ENCODE peak calls at places on chromosome 1, in four cellular contexts. One of them, this sample, is unnamed.

GRCh38 chr1:9326596-9326995 is 33.9 kb downstream of the SPSB1 start:
- DNase-seq in A549: no peak
- DNase-seq in H1: no peak
- DNase-seq in HepG2: no peak
- DNase-seq in this sample: no peak

GRCh38 chr1:114081145-114082046 is 72.3 kb downstream of the SYT6 start:
- DNase-seq in H1: no peak
- DNase-seq in HepG2: no peak
- DNase-seq in A549: no peak
- DNase-seq in this sample: no peak

GRCh38 chr1:217561446-217561845 is 69.4 kb downstream of the GPATCH2 start:
- DNase-seq in H1: no peak
- DNase-seq in A549: no peak
- DNase-seq in HepG2: no peak
- DNase-seq in this sample: no peak

GRCh38 chr1:145918992-145919939 is 749 bp upstream of the PEX11B start:
- DNase-seq in H1: no peak
- DNase-seq in HepG2: peak; percentile 56
- DNase-seq in A549: peak; percentile 53
- DNase-seq in this sample: peak; percentile 74

GRCh38 chr1:44377925-44378784 is 23.1 kb upstream of the ERI3 start:
- DNase-seq in A549: peak; percentile 35
- DNase-seq in HepG2: peak; percentile 67
- DNase-seq in H1: no peak
- DNase-seq in this sample: peak; percentile 60

GRCh38 chr1:214902636-214903320 is 179.8 kb upstream of the KCNK2 start:
- DNase-seq in HepG2: no peak
- DNase-seq in A549: no peak
- DNase-seq in H1: no peak
- DNase-seq in this sample: no peak

GRCh38 chr1:241787691-241788090 is 60.3 kb upstream of the EXO1 start:
- DNase-seq in A549: no peak
- DNase-seq in HepG2: no peak
- DNase-seq in H1: no peak
- DNase-seq in this sample: no peak

GRCh38 chr1:160618763-160619274 is 28.0 kb downstream of the SLAMF1 start:
- DNase-seq in A549: peak; percentile 31
- DNase-seq in H1: no peak
- DNase-seq in HepG2: no peak
- DNase-seq in this sample: peak; percentile 33

GRCh38 chr1:3789421-3790300 is 6.6 kb downstream of the LRRC47 start:
- DNase-seq in A549: no peak
- DNase-seq in HepG2: no peak
- DNase-seq in H1: no peak
- DNase-seq in this sample: no peak

GRCh38 chr1:41501581-41501980 is 17.1 kb upstream of the EDN2 start:
- DNase-seq in H1: no peak
- DNase-seq in A549: no peak
- DNase-seq in HepG2: no peak
- DNase-seq in this sample: no peak

GRCh38 chr1:97467445-97467844 is 453.4 kb downstream of the DPYD start:
- DNase-seq in A549: no peak
- DNase-seq in H1: no peak
- DNase-seq in HepG2: no peak
- DNase-seq in this sample: no peak

GRCh38 chr1:70719164-70719563 is 308.1 kb downstream of the CTH start:
- DNase-seq in H1: no peak
- DNase-seq in A549: no peak
- DNase-seq in HepG2: no peak
- DNase-seq in this sample: no peak

GRCh38 chr1:28860332-28861073 is 48.5 kb downstream of the OPRD1 start:
- DNase-seq in A549: peak; percentile 30
- DNase-seq in H1: no peak
- DNase-seq in HepG2: no peak
- DNase-seq in this sample: no peak

GRCh38 chr1:202852163-202852904 is 36.6 kb downstream of the RABIF start:
- DNase-seq in A549: peak; percentile 72
- DNase-seq in H1: peak; percentile 62
- DNase-seq in HepG2: peak; percentile 39
- DNase-seq in this sample: peak; percentile 80

GRCh38 chr1:25590096-25590824 is 26.3 kb upstream of the MAN1C1 start:
- DNase-seq in H1: no peak
- DNase-seq in A549: no peak
- DNase-seq in HepG2: no peak
- DNase-seq in this sample: no peak

GRCh38 chr1:8097077-8097799 is 71.1 kb upstream of the ERRFI1 start:
- DNase-seq in HepG2: peak; percentile 74
- DNase-seq in A549: no peak
- DNase-seq in H1: no peak
- DNase-seq in this sample: no peak

GRCh38 chr1:227756172-227756959 is 21.1 kb downstream of the SNAP47 start:
- DNase-seq in HepG2: no peak
- DNase-seq in H1: no peak
- DNase-seq in A549: no peak
- DNase-seq in this sample: no peak

GRCh38 chr1:173868266-173869107 is at the start of gene ZBTB37:
- DNase-seq in HepG2: peak; percentile 74
- DNase-seq in H1: peak; percentile 81
- DNase-seq in A549: peak; percentile 65
- DNase-seq in this sample: peak; percentile 99

GRCh38 chr1:116811321-116811720 is 57.1 kb downstream of the CD2 start:
- DNase-seq in HepG2: no peak
- DNase-seq in H1: no peak
- DNase-seq in A549: no peak
- DNase-seq in this sample: no peak

GRCh38 chr1:117825414-117825813 is 104.0 kb downstream of the GDAP2 start:
- DNase-seq in H1: no peak
- DNase-seq in A549: no peak
- DNase-seq in HepG2: no peak
- DNase-seq in this sample: no peak

GRCh38 chr1:201019321-201019977 is 4.1 kb downstream of the KIF21B start:
- DNase-seq in H1: no peak
- DNase-seq in A549: peak; percentile 60
- DNase-seq in HepG2: peak; percentile 17
- DNase-seq in this sample: peak; percentile 90

GRCh38 chr1:31736675-31737074 is 27.5 kb downstream of the ADGRB2 start:
- DNase-seq in HepG2: no peak
- DNase-seq in A549: no peak
- DNase-seq in H1: no peak
- DNase-seq in this sample: no peak

GRCh38 chr1:17340358-17340757 is 31.6 kb upstream of the PADI6 start:
- DNase-seq in HepG2: no peak
- DNase-seq in A549: no peak
- DNase-seq in H1: no peak
- DNase-seq in this sample: no peak

GRCh38 chr1:44791364-44791801 is 3.4 kb upstream of the BEST4 start:
- DNase-seq in H1: no peak
- DNase-seq in A549: no peak
- DNase-seq in HepG2: no peak
- DNase-seq in this sample: peak; percentile 65

GRCh38 chr1:46406881-46407608 is 12.9 kb downstream of the FAAH start:
- DNase-seq in A549: no peak
- DNase-seq in HepG2: no peak
- DNase-seq in H1: no peak
- DNase-seq in this sample: no peak

GRCh38 chr1:22457836-22458235 is 6.2 kb downstream of the ZBTB40 start:
- DNase-seq in H1: no peak
- DNase-seq in A549: no peak
- DNase-seq in HepG2: no peak
- DNase-seq in this sample: no peak

GRCh38 chr1:56417636-56418035 is 161.7 kb downstream of the PLPP3 start:
- DNase-seq in HepG2: no peak
- DNase-seq in A549: no peak
- DNase-seq in H1: no peak
- DNase-seq in this sample: no peak

GRCh38 chr1:184152502-184152901 is 101.0 kb downstream of the TSEN15 start:
- DNase-seq in A549: no peak
- DNase-seq in H1: no peak
- DNase-seq in HepG2: no peak
- DNase-seq in this sample: no peak

GRCh38 chr1:36516372-36517018 is 33.8 kb upstream of the CSF3R start:
- DNase-seq in A549: peak; percentile 79
- DNase-seq in HepG2: peak; percentile 60
- DNase-seq in H1: peak; percentile 31
- DNase-seq in this sample: peak; percentile 87

GRCh38 chr1:54854376-54855020 is 32.5 kb downstream of the DHCR24 start:
- DNase-seq in H1: no peak
- DNase-seq in A549: no peak
- DNase-seq in HepG2: no peak
- DNase-seq in this sample: no peak

GRCh38 chr1:109792056-109792831 is 28.5 kb upstream of the EPS8L3 start:
- DNase-seq in A549: peak; percentile 75
- DNase-seq in H1: no peak
- DNase-seq in HepG2: peak; percentile 75
- DNase-seq in this sample: peak; percentile 84

GRCh38 chr1:214327519-214327918 is 46.6 kb downstream of the SMYD2 start:
- DNase-seq in H1: no peak
- DNase-seq in HepG2: no peak
- DNase-seq in A549: no peak
- DNase-seq in this sample: no peak

GRCh38 chr1:20102875-20103274 is 16.5 kb downstream of the PLA2G2D start:
- DNase-seq in HepG2: no peak
- DNase-seq in A549: no peak
- DNase-seq in H1: no peak
- DNase-seq in this sample: no peak

GRCh38 chr1:5967351-5968160 is 24.7 kb downstream of the NPHP4 start:
- DNase-seq in H1: no peak
- DNase-seq in HepG2: no peak
- DNase-seq in A549: no peak
- DNase-seq in this sample: no peak
- TF ChIP-seq PHF8 in H1: no peak
- TF ChIP-seq PHF8 in HepG2: no peak
- TF ChIP-seq PHF8 in A549: no peak
- TF ChIP-seq PHF8 in this sample: no peak

DNA sequence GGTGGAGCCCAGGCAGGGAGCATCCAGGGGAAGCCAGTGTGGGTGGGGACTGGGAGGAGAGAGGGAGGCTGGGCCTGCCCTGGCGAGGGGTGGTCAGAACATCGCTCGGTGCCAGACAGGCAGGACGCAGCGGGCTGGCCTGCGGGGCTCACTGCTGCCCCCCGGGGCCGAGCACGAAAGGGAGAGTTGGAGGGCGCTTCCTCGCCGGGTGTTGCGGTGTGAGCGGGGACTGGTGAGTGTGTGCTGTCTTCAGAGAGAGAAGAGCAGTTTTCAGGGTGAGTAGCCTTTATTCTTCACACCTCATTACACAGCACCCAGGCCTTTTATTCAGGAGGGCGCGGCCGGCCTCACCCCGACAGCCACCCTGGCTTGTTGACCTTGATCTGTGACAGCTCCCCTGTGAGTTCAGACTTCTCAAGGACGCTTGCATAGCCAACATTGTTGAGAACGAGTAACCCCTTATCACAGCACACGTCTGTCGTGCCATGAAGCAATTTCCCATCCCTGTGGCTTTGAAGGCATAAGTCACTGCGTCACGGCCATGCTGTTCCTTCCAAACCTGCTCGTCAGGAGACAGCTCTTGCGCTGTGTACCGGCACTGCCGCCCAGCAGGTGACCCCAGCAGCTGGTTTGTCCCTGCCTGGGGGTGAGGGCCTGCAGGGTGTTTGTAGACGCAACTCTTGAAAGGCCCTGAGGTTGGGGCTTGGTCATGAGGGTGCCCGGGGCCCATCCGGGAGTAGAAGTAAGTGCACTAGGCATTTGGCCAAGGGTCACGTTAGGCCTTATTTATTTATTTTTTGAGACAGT is 54.6 kb downstream of the PRKCZ start:
- DNase-seq in H1: no peak
- DNase-seq in HepG2: peak; percentile 92
- DNase-seq in A549: no peak
- DNase-seq in this sample: no peak
- TF ChIP-seq PHF8 in H1: no peak
- TF ChIP-seq PHF8 in HepG2: peak; percentile 41
- TF ChIP-seq PHF8 in A549: no peak
- TF ChIP-seq PHF8 in this sample: no peak

GRCh38 chr1:209626633-209627348 is 25.4 kb downstream of the LAMB3 start:
- DNase-seq in H1: no peak
- DNase-seq in HepG2: no peak
- DNase-seq in A549: no peak
- DNase-seq in this sample: no peak

GRCh38 chr1:209625791-209626285 is 26.4 kb downstream of the LAMB3 start:
- DNase-seq in HepG2: no peak
- DNase-seq in H1: no peak
- DNase-seq in A549: no peak
- DNase-seq in this sample: no peak

GRCh38 chr1:209622841-209623829 is 29.1 kb downstream of the LAMB3 start:
- DNase-seq in HepG2: no peak
- DNase-seq in A549: no peak
- DNase-seq in H1: no peak
- DNase-seq in this sample: no peak

GRCh38 chr1:209625205-209625549 is 27.0 kb downstream of the LAMB3 start:
- DNase-seq in A549: no peak
- DNase-seq in HepG2: no peak
- DNase-seq in H1: no peak
- DNase-seq in this sample: no peak

DNA sequence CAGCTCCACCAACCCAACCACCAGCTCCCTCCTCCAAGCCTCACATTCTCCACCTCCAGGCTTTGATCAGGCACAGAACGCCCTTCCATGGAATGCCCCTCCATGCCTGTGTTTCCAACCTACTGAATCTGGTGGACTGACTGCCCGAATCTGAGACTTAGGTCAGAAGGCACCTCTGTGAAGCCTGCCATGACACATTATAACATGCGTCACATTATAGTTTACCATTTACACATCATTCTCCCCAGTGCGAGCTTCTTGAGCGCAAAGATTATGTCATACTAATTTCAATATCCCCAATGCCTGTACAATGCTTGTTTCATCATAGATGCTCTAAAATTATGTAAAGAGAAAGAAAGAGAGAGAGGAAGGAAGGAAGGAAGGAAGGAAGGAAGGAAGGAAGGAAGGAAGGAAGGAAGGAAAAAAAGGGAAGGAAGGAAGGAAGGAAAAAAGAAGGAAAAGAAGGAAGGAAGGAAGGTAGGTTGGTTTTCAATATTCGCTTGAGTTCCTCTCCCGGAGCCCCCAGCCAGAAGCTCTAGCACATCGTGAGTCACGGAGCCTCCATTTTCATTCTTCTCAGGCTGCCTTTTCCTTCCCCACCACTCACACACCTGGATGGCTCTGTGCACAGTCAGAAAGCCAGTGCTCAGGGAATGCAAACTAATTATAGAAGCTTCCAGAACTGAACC is 27.6 kb downstream of the LAMB3 start:
- DNase-seq in A549: no peak
- DNase-seq in H1: no peak
- DNase-seq in HepG2: no peak
- DNase-seq in this sample: no peak
- TF ChIP-seq PHF8 in A549: no peak
- TF ChIP-seq PHF8 in H1: no peak
- TF ChIP-seq PHF8 in HepG2: no peak
- TF ChIP-seq PHF8 in this sample: no peak

DNA sequence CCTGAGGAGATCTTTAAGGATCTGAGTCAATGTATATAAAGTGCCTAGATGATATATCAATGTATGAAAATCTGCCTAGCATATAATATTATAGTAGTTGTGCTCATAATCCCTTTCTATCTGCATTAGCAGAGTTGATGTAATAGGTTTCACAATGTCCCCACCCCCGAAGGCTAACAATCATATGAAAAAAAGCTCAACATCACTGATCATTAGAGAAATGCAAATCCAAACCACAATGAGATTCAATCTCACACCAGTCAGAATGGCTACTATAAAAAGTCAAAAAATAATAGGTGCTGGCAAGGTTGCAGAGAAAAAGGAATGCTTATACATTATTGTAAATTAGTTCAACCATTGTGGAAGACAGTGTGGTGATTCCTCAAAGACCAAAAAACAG is 147.8 kb upstream of the DPT start:
- DNase-seq in H1: no peak
- DNase-seq in A549: no peak
- DNase-seq in HepG2: no peak
- DNase-seq in this sample: no peak
- TF ChIP-seq PHF8 in H1: no peak
- TF ChIP-seq PHF8 in A549: no peak
- TF ChIP-seq PHF8 in HepG2: no peak
- TF ChIP-seq PHF8 in this sample: no peak

This sample was measured in K562.